ENCODE peak calls at places on chromosomes 3 and 15, in four cellular contexts. L, G, I and R are unnamed samples. For H3K9me3, the result is how much of the 10 kb centered on the place peaks cover.

GRCh38 chr15:96326551-96327154 is 3.8 kb upstream of the NR2F2 start:
- DNase-seq in L (peak), G (no peak), I (no peak), R (no peak)

GRCh38 chr15:51333571-51333970 is 4.8 kb downstream of the CYP19A1 start:
- DNase-seq in G (no peak), I (no peak), L (no peak), R (no peak)

GRCh38 chr15:78208887-78209645 is 25.3 kb downstream of the ACSBG1 start:
- DNase-seq in I (no peak), L (no peak), G (peak), R (no peak)

GRCh38 chr3:170632780-170633179 is 46.9 kb upstream of the SLC7A14 start:
- DNase-seq in L (no peak), G (no peak), I (no peak), R (no peak)

GRCh38 chr15:64284037-64284436 is 71.9 kb downstream of the CSNK1G1 start:
- DNase-seq in I (no peak), G (no peak), L (no peak), R (no peak)

GRCh38 chr3:71206821-71207220 is 376.7 kb downstream of the FOXP1 start:
- DNase-seq in G (no peak), I (no peak), L (no peak), R (no peak)

GRCh38 chr15:80832676-80833075 is 53.5 kb downstream of the CEMIP start:
- DNase-seq in I (no peak), L (no peak), G (no peak), R (no peak)

GRCh38 chr3:151198849-151199248 is 4.2 kb downstream of the GPR171 start:
- DNase-seq in G (no peak), L (no peak), I (no peak), R (no peak)

GRCh38 chr15:47820047-47820779 is 102.9 kb downstream of the SEMA6D start:
- DNase-seq in L (no peak), G (no peak), I (no peak), R (no peak)

GRCh38 chr3:176430244-176430893 is 766.9 kb downstream of the TBL1XR1 start:
- DNase-seq in L (no peak), G (no peak), I (peak), R (no peak)

GRCh38 chr3:179921500-179921899 is 115.2 kb downstream of the PEX5L start:
- DNase-seq in I (no peak), L (no peak), G (no peak), R (no peak)

GRCh38 chr3:134594236-134594825 is 56.5 kb downstream of the KY start:
- DNase-seq in G (no peak), I (no peak), L (no peak), R (no peak)

GRCh38 chr3:148379763-148380162 is 317.9 kb upstream of the AGTR1 start:
- DNase-seq in I (peak), G (no peak), L (no peak), R (no peak)

GRCh38 chr15:87227846-87228245 is 1028.7 kb downstream of the NTRK3 start:
- DNase-seq in I (peak), L (no peak), G (no peak), R (no peak)

GRCh38 chr3:38137615-38138346 is 680 bp upstream of the MYD88 start:
- DNase-seq in L (no peak), I (no peak), G (no peak), R (peak)

GRCh38 chr3:76040946-76041345 is 255.6 kb upstream of the ZNF717 start:
- DNase-seq in G (no peak), I (no peak), L (no peak), R (no peak)

GRCh38 chr3:68997887-68998286 is 15.6 kb downstream of the EOGT start:
- DNase-seq in I (no peak), G (no peak), L (no peak), R (no peak)

GRCh38 chr3:53171827-53172505 is 11.0 kb downstream of the PRKCD start:
- DNase-seq in I (no peak), L (no peak), G (no peak), R (no peak)

GRCh38 chr3:103991461-103992115 is 1375.1 kb upstream of the ALCAM start:
- DNase-seq in I (no peak), G (no peak), L (peak), R (no peak)

GRCh38 chr3:88936837-88937236 is 170.6 kb upstream of the EPHA3 start:
- DNase-seq in L (no peak), I (no peak), G (no peak), R (no peak)

GRCh38 chr3:14962762-14963161 is 15.4 kb downstream of the NR2C2 start:
- DNase-seq in L (no peak), G (no peak), I (no peak), R (no peak)

GRCh38 chr3:180855364-180855763 is 57.1 kb upstream of the FXR1 start:
- DNase-seq in L (no peak), G (no peak), I (no peak), R (no peak)

GRCh38 chr3:53803124-53803815 is 42.9 kb downstream of the CHDH start:
- DNase-seq in L (no peak), G (no peak), I (no peak), R (no peak)

GRCh38 chr3:20422391-20422790 is 236.4 kb upstream of the SGO1 start:
- DNase-seq in I (no peak), L (no peak), G (no peak), R (no peak)

GRCh38 chr3:27454914-27455313 is 29.3 kb downstream of the SLC4A7 start:
- DNase-seq in G (no peak), L (no peak), I (no peak), R (no peak)

GRCh38 chr3:51721062-51721745 is 14.3 kb downstream of the GRM2 start:
- DNase-seq in G (no peak), L (no peak), I (no peak), R (no peak)

GRCh38 chr3:168678730-168679129 is 583.0 kb upstream of the GOLIM4 start:
- DNase-seq in G (no peak), L (no peak), I (no peak), R (no peak)

GRCh38 chr3:72810063-72810462 is 38.2 kb downstream of the SHQ1 start:
- DNase-seq in G (no peak), I (no peak), L (no peak), R (no peak)

GRCh38 chr3:143736651-143737050 is 111.6 kb downstream of the SLC9A9 start:
- DNase-seq in G (no peak), I (no peak), L (no peak), R (no peak)

GRCh38 chr3:128074851-128075515 is 22.7 kb downstream of the SEC61A1 start:
- DNase-seq in L (no peak), I (no peak), G (peak), R (no peak)

GRCh38 chr3:138349926-138350665 is 1.7 kb downstream of the MRAS start:
- DNase-seq in G (no peak), L (no peak), I (no peak), R (no peak)

GRCh38 chr3:191804935-191805334 is 344.0 kb downstream of the PYDC2 start:
- DNase-seq in L (no peak), I (no peak), G (no peak), R (no peak)

GRCh38 chr3:191802671-191803070 is 341.7 kb downstream of the PYDC2 start:
- DNase-seq in G (no peak), I (no peak), L (no peak), R (no peak)
- H3K9me3 ChIP-seq in G (under half), I (under half), L (under half), R (under half)

GRCh38 chr3:10707089-10707983 is 108.7 kb upstream of the SLC6A11 start:
- DNase-seq in L (peak), I (no peak), G (no peak), R (no peak)
- H3K4me3 ChIP-seq in L (no peak), I (no peak), G (peak), R (no peak)

GRCh38 chr3:284316-284715 is 87.8 kb downstream of the CHL1 start:
- DNase-seq in I (no peak), L (no peak), G (no peak), R (no peak)
- H3K9me3 ChIP-seq in I (under half), L (under half), G (under half), R (under half)

GRCh38 chr3:197501496-197501878 is 54.3 kb downstream of the BDH1 start:
- DNase-seq in I (no peak), G (no peak), L (no peak), R (no peak)
- H3K4me3 ChIP-seq in I (no peak), G (no peak), L (no peak), R (no peak)